ENCODE peak calls at places on chromosomes 6 and 20, in four cellular contexts. One of them, this sample, is unnamed.

GRCh38 chr6:108621117-108621516 is 60.4 kb downstream of the FOXO3 start:
- DNase-seq in H7: no peak
- DNase-seq in tibial artery: peak
- DNase-seq in choroid plexus epithelial cell: peak
- DNase-seq in this sample: peak

GRCh38 chr6:166473886-166474596 is 91.3 kb upstream of the MPC1 start:
- DNase-seq in H7: no peak
- DNase-seq in tibial artery: peak
- DNase-seq in choroid plexus epithelial cell: no peak
- DNase-seq in this sample: no peak

GRCh38 chr6:1574083-1574761 is 35.5 kb upstream of the FOXC1 start:
- DNase-seq in H7: no peak
- DNase-seq in tibial artery: peak
- DNase-seq in choroid plexus epithelial cell: no peak
- DNase-seq in this sample: no peak

GRCh38 chr6:106913676-106914280 is 60.8 kb downstream of the CD24 start:
- DNase-seq in H7: no peak
- DNase-seq in tibial artery: no peak
- DNase-seq in choroid plexus epithelial cell: no peak
- DNase-seq in this sample: no peak

GRCh38 chr6:129748212-129748900 is 38.4 kb upstream of the ARHGAP18 start:
- DNase-seq in H7: no peak
- DNase-seq in tibial artery: no peak
- DNase-seq in choroid plexus epithelial cell: peak
- DNase-seq in this sample: peak

GRCh38 chr6:2765896-2766766 is 938 bp downstream of the WRNIP1 start:
- DNase-seq in H7: peak
- DNase-seq in tibial artery: peak
- DNase-seq in choroid plexus epithelial cell: peak
- DNase-seq in this sample: no peak

GRCh38 chr20:58173091-58173490 is 55.4 kb downstream of the ANKRD60 start:
- DNase-seq in H7: peak
- DNase-seq in tibial artery: no peak
- DNase-seq in choroid plexus epithelial cell: no peak
- DNase-seq in this sample: no peak

GRCh38 chr6:159966981-159967380 is 1.9 kb upstream of the IGF2R start:
- DNase-seq in H7: no peak
- DNase-seq in tibial artery: no peak
- DNase-seq in choroid plexus epithelial cell: no peak
- DNase-seq in this sample: no peak

GRCh38 chr6:6758915-6759654 is 170.6 kb downstream of the LY86 start:
- DNase-seq in H7: peak
- DNase-seq in tibial artery: no peak
- DNase-seq in choroid plexus epithelial cell: peak
- DNase-seq in this sample: no peak

GRCh38 chr20:20562507-20562906 is 149.9 kb downstream of the RALGAPA2 start:
- DNase-seq in H7: no peak
- DNase-seq in tibial artery: no peak
- DNase-seq in choroid plexus epithelial cell: no peak
- DNase-seq in this sample: no peak

GRCh38 chr6:4474810-4475209 is 301.4 kb upstream of the CDYL start:
- DNase-seq in H7: no peak
- DNase-seq in tibial artery: no peak
- DNase-seq in choroid plexus epithelial cell: no peak
- DNase-seq in this sample: no peak

GRCh38 chr20:32780278-32780677 is 18.1 kb downstream of the DNMT3B start:
- DNase-seq in H7: peak
- DNase-seq in tibial artery: no peak
- DNase-seq in choroid plexus epithelial cell: no peak
- DNase-seq in this sample: no peak

GRCh38 chr6:107354470-107354869 is 104.9 kb downstream of the PDSS2 start:
- DNase-seq in H7: no peak
- DNase-seq in tibial artery: no peak
- DNase-seq in choroid plexus epithelial cell: no peak
- DNase-seq in this sample: no peak

GRCh38 chr20:63215101-63216040 is 560 bp downstream of the YTHDF1 start:
- DNase-seq in H7: peak
- DNase-seq in tibial artery: no peak
- DNase-seq in choroid plexus epithelial cell: peak
- DNase-seq in this sample: no peak

GRCh38 chr6:84344005-84344404 is 116.6 kb upstream of the CEP162 start:
- DNase-seq in H7: no peak
- DNase-seq in tibial artery: no peak
- DNase-seq in choroid plexus epithelial cell: no peak
- DNase-seq in this sample: no peak

GRCh38 chr6:6712258-6712978 is 123.9 kb downstream of the LY86 start:
- DNase-seq in H7: no peak
- DNase-seq in tibial artery: no peak
- DNase-seq in choroid plexus epithelial cell: peak
- DNase-seq in this sample: peak

GRCh38 chr6:15299430-15300131 is 53.7 kb downstream of the JARID2 start:
- DNase-seq in H7: no peak
- DNase-seq in tibial artery: peak
- DNase-seq in choroid plexus epithelial cell: peak
- DNase-seq in this sample: no peak

GRCh38 chr20:33291830-33292355 is 8.9 kb downstream of the BPIFB1 start:
- DNase-seq in H7: peak
- DNase-seq in tibial artery: no peak
- DNase-seq in choroid plexus epithelial cell: peak
- DNase-seq in this sample: no peak

GRCh38 chr20:5508044-5508443 is 191.3 kb upstream of the PROKR2 start:
- DNase-seq in H7: no peak
- DNase-seq in tibial artery: no peak
- DNase-seq in choroid plexus epithelial cell: no peak
- DNase-seq in this sample: no peak

GRCh38 chr20:52924411-52925271 is 47.5 kb upstream of the TSHZ2 start:
- DNase-seq in H7: no peak
- DNase-seq in tibial artery: no peak
- DNase-seq in choroid plexus epithelial cell: peak
- DNase-seq in this sample: no peak

GRCh38 chr20:52799130-52799529 is 173.0 kb upstream of the TSHZ2 start:
- DNase-seq in H7: no peak
- DNase-seq in tibial artery: no peak
- DNase-seq in choroid plexus epithelial cell: no peak
- DNase-seq in this sample: no peak

GRCh38 chr20:25295386-25296093 is 47.7 kb downstream of the PYGB start:
- DNase-seq in H7: peak
- DNase-seq in tibial artery: peak
- DNase-seq in choroid plexus epithelial cell: no peak
- DNase-seq in this sample: no peak

GRCh38 chr6:118708055-118708454 is 56.7 kb upstream of the CEP85L start:
- DNase-seq in H7: no peak
- DNase-seq in tibial artery: no peak
- DNase-seq in choroid plexus epithelial cell: peak
- DNase-seq in this sample: no peak

GRCh38 chr6:138648127-138648526 is 125.4 kb upstream of the CCDC28A start:
- DNase-seq in H7: no peak
- DNase-seq in tibial artery: no peak
- DNase-seq in choroid plexus epithelial cell: no peak
- DNase-seq in this sample: no peak

GRCh38 chr6:152318278-152318677 is 318.9 kb downstream of the SYNE1 start:
- DNase-seq in H7: no peak
- DNase-seq in tibial artery: no peak
- DNase-seq in choroid plexus epithelial cell: peak
- DNase-seq in this sample: no peak

GRCh38 chr6:2687456-2687855 is 63.3 kb downstream of the MYLK4 start:
- DNase-seq in H7: no peak
- DNase-seq in tibial artery: no peak
- DNase-seq in choroid plexus epithelial cell: no peak
- DNase-seq in this sample: peak

GRCh38 chr6:7419065-7419464 is 29.5 kb downstream of the RIOK1 start:
- DNase-seq in H7: no peak
- DNase-seq in tibial artery: no peak
- DNase-seq in choroid plexus epithelial cell: peak
- DNase-seq in this sample: no peak

GRCh38 chr6:154617175-154617574 is 106.7 kb upstream of the CNKSR3 start:
- DNase-seq in H7: no peak
- DNase-seq in tibial artery: no peak
- DNase-seq in choroid plexus epithelial cell: peak
- DNase-seq in this sample: no peak

GRCh38 chr6:4008324-4009047 is 70.5 kb downstream of the FAM217A start:
- DNase-seq in H7: no peak
- DNase-seq in tibial artery: no peak
- DNase-seq in choroid plexus epithelial cell: peak
- DNase-seq in this sample: peak

GRCh38 chr6:90294008-90294511 is 2.6 kb downstream of the BACH2 start:
- DNase-seq in H7: no peak
- DNase-seq in tibial artery: no peak
- DNase-seq in choroid plexus epithelial cell: no peak
- DNase-seq in this sample: no peak
- H3K4me3 ChIP-seq in H7: no peak
- H3K4me3 ChIP-seq in tibial artery: no peak
- H3K4me3 ChIP-seq in choroid plexus epithelial cell: no peak
- H3K4me3 ChIP-seq in this sample: no peak

DNA sequence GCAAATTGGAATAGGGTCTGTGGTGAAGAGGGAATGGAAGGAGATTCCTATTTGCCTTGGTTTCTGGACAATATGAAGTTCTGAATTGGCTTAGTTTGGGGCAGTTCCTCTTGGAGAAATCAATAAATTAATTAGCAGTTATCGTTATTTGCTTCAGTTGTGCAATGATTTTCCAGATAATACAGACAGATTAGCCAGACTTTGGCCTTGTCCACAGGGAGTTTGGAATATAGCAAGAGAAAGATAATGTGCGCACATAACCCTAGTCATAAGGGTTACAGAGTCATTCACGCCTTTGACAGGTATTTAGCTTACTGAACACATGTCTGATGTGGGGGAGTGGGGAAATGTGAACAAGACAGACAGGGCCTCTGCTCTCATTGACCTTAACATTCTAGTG is 1.3 kb downstream of the ATRN start:
- DNase-seq in H7: no peak
- DNase-seq in tibial artery: no peak
- DNase-seq in choroid plexus epithelial cell: no peak
- DNase-seq in this sample: no peak
- H3K4me3 ChIP-seq in H7: peak
- H3K4me3 ChIP-seq in tibial artery: peak
- H3K4me3 ChIP-seq in choroid plexus epithelial cell: peak
- H3K4me3 ChIP-seq in this sample: peak

DNA sequence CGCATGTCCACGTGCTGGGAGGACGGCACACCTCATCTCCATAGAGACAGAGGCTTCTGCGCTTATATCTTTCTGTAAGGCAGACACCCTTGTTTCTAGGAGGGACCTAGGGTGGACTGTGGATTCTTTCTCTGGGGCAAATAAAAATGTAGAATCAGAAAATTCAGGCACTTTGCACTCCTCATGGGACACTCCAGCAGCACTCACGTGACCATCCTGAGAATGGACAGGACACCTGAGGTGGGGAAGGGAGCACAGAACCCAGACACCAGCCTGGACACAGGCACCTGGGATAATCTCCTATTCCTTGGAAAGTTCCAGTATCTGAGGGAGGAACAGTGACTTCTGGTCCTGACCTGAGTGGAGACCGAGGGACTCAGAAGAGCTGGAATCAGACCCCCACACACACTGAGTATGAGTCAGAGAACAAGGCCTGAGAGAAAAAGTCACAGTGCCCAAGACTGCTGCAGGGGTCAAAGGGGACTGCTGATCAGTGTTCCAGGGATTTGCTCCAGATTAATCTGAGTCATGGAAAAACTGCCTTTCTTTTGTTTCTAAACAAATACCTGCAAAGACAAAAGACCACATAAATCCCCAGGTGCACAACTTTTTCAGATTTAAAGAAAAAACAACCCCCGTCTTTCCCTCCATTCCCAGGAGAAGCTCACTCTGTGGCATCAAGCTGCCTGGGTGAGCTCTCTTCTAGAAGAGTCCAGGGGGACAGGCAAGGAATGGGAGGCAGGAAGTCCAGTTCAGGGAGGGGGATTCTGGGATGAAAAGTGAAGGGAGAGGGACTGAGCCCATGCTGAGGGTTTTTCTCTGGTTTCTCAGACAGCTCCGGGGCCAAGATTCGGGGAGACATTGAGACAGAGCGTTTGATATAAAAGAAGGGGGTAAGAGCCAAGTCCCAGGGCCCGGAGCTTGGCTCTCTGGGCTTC is 35.6 kb upstream of the MICB start:
- DNase-seq in H7: no peak
- DNase-seq in tibial artery: no peak
- DNase-seq in choroid plexus epithelial cell: peak
- DNase-seq in this sample: no peak
- H3K4me3 ChIP-seq in H7: no peak
- H3K4me3 ChIP-seq in tibial artery: peak
- H3K4me3 ChIP-seq in choroid plexus epithelial cell: peak
- H3K4me3 ChIP-seq in this sample: no peak

GRCh38 chr6:133890941-133891813 is 2.3 kb downstream of the TCF21 start:
- DNase-seq in H7: peak
- DNase-seq in tibial artery: no peak
- DNase-seq in choroid plexus epithelial cell: peak
- DNase-seq in this sample: no peak
- H3K4me3 ChIP-seq in H7: peak
- H3K4me3 ChIP-seq in tibial artery: peak
- H3K4me3 ChIP-seq in choroid plexus epithelial cell: peak
- H3K4me3 ChIP-seq in this sample: peak

GRCh38 chr20:44354979-44355502 is 458 bp upstream of the HNF4A start:
- DNase-seq in H7: no peak
- DNase-seq in tibial artery: no peak
- DNase-seq in choroid plexus epithelial cell: no peak
- DNase-seq in this sample: no peak
- H3K4me3 ChIP-seq in H7: no peak
- H3K4me3 ChIP-seq in tibial artery: no peak
- H3K4me3 ChIP-seq in choroid plexus epithelial cell: no peak
- H3K4me3 ChIP-seq in this sample: no peak

GRCh38 chr20:10501377-10501776 is 66.3 kb downstream of the SLX4IP start:
- DNase-seq in H7: no peak
- DNase-seq in tibial artery: no peak
- DNase-seq in choroid plexus epithelial cell: no peak
- DNase-seq in this sample: no peak
- H3K4me3 ChIP-seq in H7: no peak
- H3K4me3 ChIP-seq in tibial artery: no peak
- H3K4me3 ChIP-seq in choroid plexus epithelial cell: no peak
- H3K4me3 ChIP-seq in this sample: peak

This sample was measured in skeletal muscle cell.